ENCODE peak calls at places on chromosomes 6 and 20, in six cellular contexts. C is amniotic epithelial cell; D is naive thymus-derived CD8-positive, alpha-beta T cell; S is LoVo; U is left cardiac atrium; R is iPS-NIHi11. L is an unnamed sample.

GRCh38 chr6:126550323-126550722 is 210.4 kb downstream of the CENPW start:
- DNase-seq in C (no peak), D (no peak), S (no peak), U (no peak), R (peak), L (no peak)

GRCh38 chr6:107399927-107400326 is 59.4 kb downstream of the PDSS2 start:
- DNase-seq in C (no peak), D (no peak), S (no peak), U (no peak), R (no peak), L (peak)

GRCh38 chr20:47950103-47950502 is 164.8 kb upstream of the SULF2 start:
- DNase-seq in C (no peak), D (no peak), S (peak), U (no peak), R (no peak), L (peak)

GRCh38 chr20:47985092-47985850 is 200.0 kb upstream of the SULF2 start:
- DNase-seq in C (peak), D (no peak), S (no peak), U (no peak), R (peak), L (peak)

GRCh38 chr6:159790947-159791598 is 806 bp downstream of the MRPL18 start:
- DNase-seq in C (no peak), D (no peak), S (no peak), U (peak), R (no peak), L (peak)

GRCh38 chr20:45012682-45013302 is 46.5 kb downstream of the STK4 start:
- DNase-seq in C (peak), D (no peak), S (no peak), U (no peak), R (no peak), L (no peak)

GRCh38 chr6:142893088-142893487 is 51.9 kb downstream of the HIVEP2 start:
- DNase-seq in C (peak), D (no peak), S (no peak), U (no peak), R (no peak), L (no peak)

GRCh38 chr6:111625511-111626331 is 20.0 kb upstream of the TRAF3IP2 start:
- DNase-seq in C (no peak), D (no peak), S (no peak), U (peak), R (no peak), L (no peak)

GRCh38 chr20:49704932-49705336 is 8.7 kb downstream of the B4GALT5 start:
- DNase-seq in C (no peak), D (no peak), S (no peak), U (no peak), R (no peak), L (no peak)

GRCh38 chr6:159467473-159468041 is 225.5 kb downstream of the SOD2 start:
- DNase-seq in C (no peak), D (no peak), S (no peak), U (no peak), R (no peak), L (no peak)

GRCh38 chr6:63437058-63437457 is 117.3 kb upstream of the LGSN start:
- DNase-seq in C (no peak), D (no peak), S (no peak), U (no peak), R (no peak), L (no peak)

GRCh38 chr20:5172903-5173463 is 46.2 kb downstream of the CDS2 start:
- DNase-seq in C (no peak), D (no peak), S (no peak), U (no peak), R (no peak), L (no peak)

GRCh38 chr6:3921663-3922062 is 72.5 kb downstream of the FAM50B start:
- DNase-seq in C (no peak), D (no peak), S (no peak), U (no peak), R (no peak), L (no peak)

GRCh38 chr6:136547336-136547735 is 2.9 kb downstream of the MAP7 start:
- DNase-seq in C (peak), D (no peak), S (no peak), U (no peak), R (no peak), L (peak)

GRCh38 chr6:108838101-108838717 is 10.0 kb upstream of the ARMC2 start:
- DNase-seq in C (peak), D (no peak), S (no peak), U (no peak), R (peak), L (peak)

GRCh38 chr6:73739097-73739496 is 43.1 kb downstream of the CD109 start:
- DNase-seq in C (peak), D (no peak), S (peak), U (no peak), R (peak), L (peak)

GRCh38 chr20:57802877-57803717 is 93.3 kb upstream of the PMEPA1 start:
- DNase-seq in C (no peak), D (no peak), S (no peak), U (no peak), R (no peak), L (no peak)

GRCh38 chr6:101776919-101777350 is 383.4 kb downstream of the GRIK2 start:
- DNase-seq in C (no peak), D (no peak), S (no peak), U (no peak), R (no peak), L (no peak)

GRCh38 chr6:23823421-23823820 is 302.6 kb upstream of the NRSN1 start:
- DNase-seq in C (no peak), D (no peak), S (no peak), U (no peak), R (no peak), L (no peak)

GRCh38 chr6:146433881-146434741 is 109.5 kb upstream of the RAB32 start:
- DNase-seq in C (peak), D (no peak), S (no peak), U (peak), R (peak), L (peak)

GRCh38 chr20:17896247-17896723 is 72.3 kb downstream of the SNX5 start:
- DNase-seq in C (no peak), D (no peak), S (no peak), U (no peak), R (no peak), L (peak)